ENCODE peak calls at places on chromosomes 12 and 14, in ten cellular contexts. R is lung, E is WERI-Rb-1, A is aorta, V is tibial artery, C is Karpas-422, Y is Peyer's patch, P is astrocyte, W is prostate gland, K is heart left ventricle. U is an unnamed sample. For H3K36me3, the result is how much of the 10 kb centered on the place peaks cover.

GRCh38 chr12:27221625-27222387 is 22.3 kb upstream of the STK38L start:
- DNase-seq in R (no peak), E (no peak), A (no peak), V (peak), C (no peak), Y (no peak), P (no peak), W (no peak), K (no peak), U (no peak)

GRCh38 chr12:80681-81190 is 14.2 kb downstream of the IQSEC3 start:
- DNase-seq in R (no peak), E (no peak), A (no peak), V (no peak), C (no peak), Y (no peak), P (no peak), W (peak), K (no peak), U (no peak)

GRCh38 chr12:82912406-82912805 is 225.7 kb downstream of the TMTC2 start:
- DNase-seq in R (no peak), E (no peak), A (no peak), V (no peak), C (no peak), Y (no peak), P (peak), W (no peak), K (no peak), U (no peak)

GRCh38 chr12:95959107-95959506 is 16.0 kb downstream of the AMDHD1 start:
- DNase-seq in R (no peak), E (no peak), A (no peak), V (no peak), C (peak), Y (no peak), P (no peak), W (no peak), K (no peak), U (no peak)

GRCh38 chr14:68033533-68033932 is 214.0 kb downstream of the RAD51B start:
- DNase-seq in R (no peak), E (no peak), A (no peak), V (no peak), C (no peak), Y (no peak), P (peak), W (no peak), K (no peak), U (no peak)

GRCh38 chr12:26614217-26614616 is 218.8 kb downstream of the ITPR2 start:
- DNase-seq in R (no peak), E (peak), A (no peak), V (no peak), C (peak), Y (no peak), P (no peak), W (no peak), K (no peak), U (no peak)

GRCh38 chr14:30961330-30961729 is 64.1 kb upstream of the AP4S1 start:
- DNase-seq in R (no peak), E (no peak), A (no peak), V (no peak), C (no peak), Y (no peak), P (no peak), W (no peak), K (no peak), U (no peak)

GRCh38 chr14:89283327-89284060 is 133.5 kb downstream of the FOXN3 start:
- DNase-seq in R (no peak), E (no peak), A (no peak), V (no peak), C (no peak), Y (no peak), P (no peak), W (no peak), K (no peak), U (peak)

GRCh38 chr12:27531916-27532315 is 7.9 kb downstream of the PPFIBP1 start:
- DNase-seq in R (no peak), E (no peak), A (no peak), V (no peak), C (no peak), Y (no peak), P (no peak), W (no peak), K (no peak), U (no peak)

GRCh38 chr14:48075487-48075886 is 400.1 kb upstream of the MDGA2 start:
- DNase-seq in R (no peak), E (no peak), A (no peak), V (no peak), C (no peak), Y (no peak), P (no peak), W (no peak), K (no peak), U (no peak)

GRCh38 chr14:100504372-100505078 is 82.7 kb downstream of the BEGAIN start:
- DNase-seq in R (no peak), E (no peak), A (no peak), V (no peak), C (no peak), Y (no peak), P (peak), W (no peak), K (no peak), U (no peak)

GRCh38 chr12:91185437-91185836 is 2.8 kb upstream of the DCN start:
- DNase-seq in R (no peak), E (no peak), A (no peak), V (no peak), C (no peak), Y (no peak), P (no peak), W (no peak), K (no peak), U (no peak)

GRCh38 chr12:104485651-104486341 is 29.0 kb downstream of the CHST11 start:
- DNase-seq in R (no peak), E (no peak), A (no peak), V (no peak), C (no peak), Y (peak), P (no peak), W (no peak), K (no peak), U (peak)

GRCh38 chr14:78157855-78158436 is 12.2 kb upstream of the NRXN3 start:
- DNase-seq in R (no peak), E (no peak), A (no peak), V (no peak), C (peak), Y (no peak), P (peak), W (no peak), K (no peak), U (no peak)

GRCh38 chr12:116597886-116598285 is 38.7 kb downstream of the MAP1LC3B2 start:
- DNase-seq in R (no peak), E (no peak), A (no peak), V (no peak), C (no peak), Y (no peak), P (no peak), W (no peak), K (no peak), U (no peak)

GRCh38 chr14:64464695-64465094 is 604 bp upstream of the AKAP5 start:
- DNase-seq in R (no peak), E (peak), A (no peak), V (no peak), C (peak), Y (no peak), P (no peak), W (no peak), K (no peak), U (no peak)

GRCh38 chr14:33070474-33070873 is 131.8 kb downstream of the NPAS3 start:
- DNase-seq in R (no peak), E (no peak), A (no peak), V (no peak), C (no peak), Y (no peak), P (no peak), W (no peak), K (no peak), U (no peak)

GRCh38 chr12:81468206-81468605 is 290.9 kb downstream of the PPFIA2 start:
- DNase-seq in R (no peak), E (no peak), A (no peak), V (no peak), C (no peak), Y (no peak), P (peak), W (no peak), K (no peak), U (no peak)

GRCh38 chr14:35114036-35114435 is 7.8 kb downstream of the PPP2R3C start:
- DNase-seq in R (no peak), E (no peak), A (no peak), V (no peak), C (no peak), Y (no peak), P (no peak), W (no peak), K (no peak), U (no peak)

GRCh38 chr14:35116242-35116641 is 5.5 kb downstream of the PPP2R3C start:
- DNase-seq in R (no peak), E (no peak), A (no peak), V (no peak), C (no peak), Y (no peak), P (no peak), W (no peak), K (no peak), U (no peak)

GRCh38 chr14:35113308-35113950 is 8.4 kb downstream of the PPP2R3C start:
- DNase-seq in R (no peak), E (no peak), A (no peak), V (no peak), C (no peak), Y (no peak), P (no peak), W (no peak), K (no peak), U (no peak)

GRCh38 chr14:35117112-35117511 is 4.7 kb downstream of the PPP2R3C start:
- DNase-seq in R (no peak), E (no peak), A (no peak), V (no peak), C (no peak), Y (no peak), P (no peak), W (no peak), K (no peak), U (no peak)

DNA sequence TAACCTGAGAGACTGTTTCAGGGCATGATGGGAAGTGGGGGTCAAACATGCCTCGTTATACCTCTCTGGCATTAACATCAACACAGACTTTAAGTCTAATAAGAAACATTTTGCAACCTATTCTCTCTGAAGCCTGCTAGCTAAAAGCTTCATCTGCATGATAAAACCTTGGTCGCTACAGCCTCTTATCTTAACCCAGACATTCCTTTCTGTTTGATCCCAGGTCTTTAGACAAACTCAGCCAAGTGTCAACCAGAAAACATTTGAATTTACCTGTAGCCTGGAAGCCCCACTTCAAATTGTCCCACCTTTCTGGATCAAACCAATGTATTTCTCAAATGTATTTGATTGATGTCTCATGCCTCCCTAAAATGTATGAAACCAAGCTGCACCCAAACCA is 9.1 kb downstream of the PPP2R3C start:
- DNase-seq in R (no peak), E (no peak), A (no peak), V (no peak), C (no peak), Y (no peak), P (no peak), W (no peak), K (no peak), U (no peak)
- H3K36me3 ChIP-seq in R (under half), E (under half), A (under half), V (half or more), C (half or more), Y (under half), P (under half), W (under half), K (half or more), U (under half)

DNA sequence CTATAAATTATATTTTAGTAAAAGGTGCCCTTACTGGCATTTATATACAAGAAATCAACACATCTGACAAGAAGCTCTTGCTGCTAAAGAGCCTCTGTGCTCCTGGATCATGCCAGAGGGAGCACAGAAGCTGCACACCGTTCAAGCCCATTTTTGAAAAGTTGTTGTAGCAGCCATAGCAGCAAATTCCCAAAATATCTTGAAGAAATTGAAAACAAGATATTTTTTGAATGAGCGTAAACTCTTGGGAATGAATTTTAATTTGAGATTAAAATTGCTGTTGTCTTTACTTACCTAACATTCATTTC is 540 bp upstream of the CLEC2D start:
- DNase-seq in R (no peak), E (no peak), A (no peak), V (no peak), C (no peak), Y (no peak), P (no peak), W (no peak), K (no peak), U (no peak)
- H3K27ac ChIP-seq in R (no peak), E (no peak), A (no peak), V (no peak), C (no peak), Y (peak), P (no peak), W (no peak), K (no peak), U (peak)

DNA sequence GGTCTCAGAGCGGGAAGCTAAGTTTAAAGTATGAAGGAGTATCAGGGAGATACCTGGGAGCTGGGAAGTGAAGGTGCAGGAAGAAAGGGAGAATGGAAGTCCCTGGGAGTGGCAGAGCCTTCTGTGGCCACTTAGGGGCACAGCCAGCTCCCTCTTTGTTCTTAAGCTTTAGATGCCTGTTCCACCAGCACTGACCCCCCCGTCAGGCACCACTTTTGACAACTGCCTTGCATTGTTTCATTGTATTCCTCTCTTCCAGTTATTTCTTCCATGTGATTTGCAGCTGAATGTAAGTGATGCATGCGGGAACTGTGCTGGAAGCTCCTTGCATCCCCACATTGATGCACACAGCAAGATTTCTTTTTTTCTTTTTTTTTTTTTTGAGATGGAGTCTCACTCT is 2.6 kb downstream of the GALNT16 start:
- DNase-seq in R (no peak), E (no peak), A (no peak), V (no peak), C (no peak), Y (no peak), P (no peak), W (no peak), K (no peak), U (no peak)
- H3K4me3 ChIP-seq in R (no peak), E (no peak), A (no peak), V (no peak), C (no peak), Y (no peak), P (no peak), W (no peak), K (no peak), U (no peak)

GRCh38 chr12:48072266-48072665 is 33.6 kb downstream of the SENP1 start:
- DNase-seq in R (no peak), E (no peak), A (no peak), V (no peak), C (no peak), Y (no peak), P (no peak), W (no peak), K (no peak), U (no peak)
- H3K36me3 ChIP-seq in R (under half), E (half or more), A (under half), V (half or more), C (under half), Y (under half), P (under half), W (under half), K (half or more), U (half or more)

GRCh38 chr12:113289361-113289760 is 45.5 kb downstream of the SLC8B1 start:
- DNase-seq in R (no peak), E (no peak), A (no peak), V (no peak), C (no peak), Y (no peak), P (no peak), W (no peak), K (no peak), U (no peak)

GRCh38 chr12:113291586-113291985 is 43.3 kb downstream of the SLC8B1 start:
- DNase-seq in R (no peak), E (no peak), A (no peak), V (no peak), C (no peak), Y (no peak), P (no peak), W (no peak), K (no peak), U (no peak)

GRCh38 chr12:113292547-113292946 is 42.4 kb downstream of the SLC8B1 start:
- DNase-seq in R (no peak), E (no peak), A (no peak), V (no peak), C (no peak), Y (no peak), P (no peak), W (no peak), K (no peak), U (no peak)

GRCh38 chr12:113293100-113293499 is 41.8 kb downstream of the SLC8B1 start:
- DNase-seq in R (no peak), E (no peak), A (no peak), V (no peak), C (no peak), Y (no peak), P (no peak), W (no peak), K (no peak), U (no peak)

DNA sequence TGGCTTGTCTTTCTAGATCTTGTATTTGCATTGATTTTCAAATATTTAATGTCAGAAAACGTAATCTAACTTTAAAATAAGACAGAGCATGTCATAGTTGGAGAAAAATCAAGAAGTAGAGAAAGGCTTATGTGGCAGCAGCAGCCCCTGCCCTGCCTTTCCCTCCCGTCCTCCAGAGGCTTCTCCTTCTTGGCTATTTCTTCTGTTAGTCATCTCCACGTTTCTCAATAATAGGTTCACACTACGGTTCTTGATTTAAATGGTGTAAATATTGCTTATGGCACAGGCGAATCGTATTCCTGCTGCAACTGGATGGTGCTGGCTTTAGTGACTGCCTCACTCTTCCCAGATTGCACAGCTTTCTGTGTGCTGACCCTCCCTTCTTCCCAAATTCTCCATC is 42.8 kb downstream of the SLC8B1 start:
- DNase-seq in R (no peak), E (no peak), A (no peak), V (no peak), C (no peak), Y (no peak), P (peak), W (no peak), K (no peak), U (no peak)
- H3K27ac ChIP-seq in R (no peak), E (no peak), A (no peak), V (no peak), C (no peak), Y (no peak), P (no peak), W (no peak), K (no peak), U (no peak)

GRCh38 chr12:1591029-1591428 is 3.4 kb downstream of the FBXL14 start:
- DNase-seq in R (no peak), E (no peak), A (no peak), V (no peak), C (no peak), Y (peak), P (no peak), W (peak), K (no peak), U (peak)
- H3K4me3 ChIP-seq in R (no peak), E (no peak), A (no peak), V (peak), C (peak), Y (no peak), P (peak), W (peak), K (no peak), U (peak)

U was measured in naive thymus-derived CD4-positive, alpha-beta T cell.